ENCODE peak calls at places on chromosomes 1 and 21, in four cellular contexts. One of them, this sample, is unnamed.

GRCh38 chr1:116739371-116740007 is 14.7 kb upstream of the CD2 start:
- DNase-seq in foreskin keratinocyte: no peak
- DNase-seq in MCF 10A: no peak
- DNase-seq in fibroblast of lung: no peak
- DNase-seq in this sample: no peak

GRCh38 chr1:116161877-116162390 is 50.7 kb downstream of the MAB21L3 start:
- DNase-seq in foreskin keratinocyte: no peak
- DNase-seq in MCF 10A: no peak
- DNase-seq in fibroblast of lung: no peak
- DNase-seq in this sample: no peak

GRCh38 chr1:27724961-27725373 is 794 bp upstream of the FAM76A start:
- DNase-seq in foreskin keratinocyte: no peak
- DNase-seq in MCF 10A: peak
- DNase-seq in fibroblast of lung: peak
- DNase-seq in this sample: peak

GRCh38 chr1:183243190-183244065 is 57.4 kb downstream of the LAMC2 start:
- DNase-seq in foreskin keratinocyte: no peak
- DNase-seq in MCF 10A: peak
- DNase-seq in fibroblast of lung: no peak
- DNase-seq in this sample: no peak

GRCh38 chr21:15638856-15639549 is 90.8 kb upstream of the USP25 start:
- DNase-seq in foreskin keratinocyte: no peak
- DNase-seq in MCF 10A: peak
- DNase-seq in fibroblast of lung: peak
- DNase-seq in this sample: no peak

GRCh38 chr21:15224346-15225086 is 159.7 kb upstream of the NRIP1 start:
- DNase-seq in foreskin keratinocyte: peak
- DNase-seq in MCF 10A: peak
- DNase-seq in fibroblast of lung: peak
- DNase-seq in this sample: no peak

GRCh38 chr1:99606306-99606705 is 39.6 kb upstream of the PALMD start:
- DNase-seq in foreskin keratinocyte: no peak
- DNase-seq in MCF 10A: no peak
- DNase-seq in fibroblast of lung: no peak
- DNase-seq in this sample: no peak

GRCh38 chr1:3105167-3105863 is 36.3 kb downstream of the PRDM16 start:
- DNase-seq in foreskin keratinocyte: no peak
- DNase-seq in MCF 10A: no peak
- DNase-seq in fibroblast of lung: peak
- DNase-seq in this sample: peak

GRCh38 chr1:188489336-188490112 is 1660.8 kb downstream of the PLA2G4A start:
- DNase-seq in foreskin keratinocyte: no peak
- DNase-seq in MCF 10A: peak
- DNase-seq in fibroblast of lung: peak
- DNase-seq in this sample: no peak

GRCh38 chr1:218350909-218351616 is 5.9 kb downstream of the TGFB2 start:
- DNase-seq in foreskin keratinocyte: no peak
- DNase-seq in MCF 10A: no peak
- DNase-seq in fibroblast of lung: peak
- DNase-seq in this sample: no peak

GRCh38 chr1:209012443-209013196 is 570.9 kb upstream of the CAMK1G start:
- DNase-seq in foreskin keratinocyte: no peak
- DNase-seq in MCF 10A: no peak
- DNase-seq in fibroblast of lung: no peak
- DNase-seq in this sample: no peak

GRCh38 chr1:174812656-174813055 is 187.1 kb upstream of the CACYBP start:
- DNase-seq in foreskin keratinocyte: no peak
- DNase-seq in MCF 10A: no peak
- DNase-seq in fibroblast of lung: no peak
- DNase-seq in this sample: no peak

GRCh38 chr1:199979071-199979470 is 48.4 kb upstream of the NR5A2 start:
- DNase-seq in foreskin keratinocyte: no peak
- DNase-seq in MCF 10A: no peak
- DNase-seq in fibroblast of lung: no peak
- DNase-seq in this sample: no peak

GRCh38 chr1:29121951-29122661 is 1.6 kb downstream of the TMEM200B start:
- DNase-seq in foreskin keratinocyte: no peak
- DNase-seq in MCF 10A: no peak
- DNase-seq in fibroblast of lung: peak
- DNase-seq in this sample: peak

GRCh38 chr1:225479341-225479740 is 51.5 kb upstream of the LBR start:
- DNase-seq in foreskin keratinocyte: no peak
- DNase-seq in MCF 10A: no peak
- DNase-seq in fibroblast of lung: no peak
- DNase-seq in this sample: no peak

GRCh38 chr1:66599899-66600737 is 66.2 kb downstream of the SGIP1 start:
- DNase-seq in foreskin keratinocyte: no peak
- DNase-seq in MCF 10A: no peak
- DNase-seq in fibroblast of lung: no peak
- DNase-seq in this sample: no peak

GRCh38 chr1:206467915-206468314 is 2.4 kb upstream of the IKBKE start:
- DNase-seq in foreskin keratinocyte: no peak
- DNase-seq in MCF 10A: peak
- DNase-seq in fibroblast of lung: no peak
- DNase-seq in this sample: no peak

GRCh38 chr1:179709841-179710329 is 33.2 kb upstream of the FAM163A start:
- DNase-seq in foreskin keratinocyte: no peak
- DNase-seq in MCF 10A: no peak
- DNase-seq in fibroblast of lung: peak
- DNase-seq in this sample: no peak

GRCh38 chr1:48200166-48200900 is 22.2 kb upstream of the SLC5A9 start:
- DNase-seq in foreskin keratinocyte: no peak
- DNase-seq in MCF 10A: no peak
- DNase-seq in fibroblast of lung: peak
- DNase-seq in this sample: no peak

GRCh38 chr1:217919683-217920502 is 288.7 kb downstream of the SPATA17 start:
- DNase-seq in foreskin keratinocyte: no peak
- DNase-seq in MCF 10A: no peak
- DNase-seq in fibroblast of lung: peak
- DNase-seq in this sample: no peak

GRCh38 chr1:54331091-54331772 is 75.0 kb downstream of the SSBP3 start:
- DNase-seq in foreskin keratinocyte: no peak
- DNase-seq in MCF 10A: no peak
- DNase-seq in fibroblast of lung: peak
- DNase-seq in this sample: no peak

GRCh38 chr1:109927908-109928307 is 17.3 kb downstream of the CSF1 start:
- DNase-seq in foreskin keratinocyte: no peak
- DNase-seq in MCF 10A: peak
- DNase-seq in fibroblast of lung: peak
- DNase-seq in this sample: no peak

GRCh38 chr1:237199026-237199425 is 157.0 kb downstream of the RYR2 start:
- DNase-seq in foreskin keratinocyte: no peak
- DNase-seq in MCF 10A: peak
- DNase-seq in fibroblast of lung: no peak
- DNase-seq in this sample: no peak

GRCh38 chr1:52976183-52977035 is 49.3 kb downstream of the SCP2 start:
- DNase-seq in foreskin keratinocyte: no peak
- DNase-seq in MCF 10A: no peak
- DNase-seq in fibroblast of lung: peak
- DNase-seq in this sample: no peak

GRCh38 chr21:33789697-33790096 is 125.9 kb downstream of the ATP5PO start:
- DNase-seq in foreskin keratinocyte: no peak
- DNase-seq in MCF 10A: peak
- DNase-seq in fibroblast of lung: peak
- DNase-seq in this sample: no peak

GRCh38 chr21:45393833-45394638 is 10.9 kb upstream of the COL18A1 start:
- DNase-seq in foreskin keratinocyte: no peak
- DNase-seq in MCF 10A: no peak
- DNase-seq in fibroblast of lung: no peak
- DNase-seq in this sample: peak

GRCh38 chr1:226628624-226629155 is 80.1 kb downstream of the STUM start:
- DNase-seq in foreskin keratinocyte: no peak
- DNase-seq in MCF 10A: no peak
- DNase-seq in fibroblast of lung: no peak
- DNase-seq in this sample: no peak

GRCh38 chr1:76377247-76377646 is 302.7 kb downstream of the ST6GALNAC3 start:
- DNase-seq in foreskin keratinocyte: no peak
- DNase-seq in MCF 10A: no peak
- DNase-seq in fibroblast of lung: no peak
- DNase-seq in this sample: no peak

GRCh38 chr1:159991513-159991912 is 37.5 kb upstream of the SLAMF9 start:
- DNase-seq in foreskin keratinocyte: no peak
- DNase-seq in MCF 10A: peak
- DNase-seq in fibroblast of lung: no peak
- DNase-seq in this sample: no peak

GRCh38 chr1:20728371-20729154 is 3.9 kb downstream of the SH2D5 start:
- DNase-seq in foreskin keratinocyte: no peak
- DNase-seq in MCF 10A: no peak
- DNase-seq in fibroblast of lung: no peak
- DNase-seq in this sample: no peak

GRCh38 chr1:77407738-77408375 is 126.0 kb downstream of the AK5 start:
- DNase-seq in foreskin keratinocyte: no peak
- DNase-seq in MCF 10A: no peak
- DNase-seq in fibroblast of lung: peak
- DNase-seq in this sample: no peak

GRCh38 chr1:116817582-116818064 is 63.4 kb downstream of the CD2 start:
- DNase-seq in foreskin keratinocyte: peak
- DNase-seq in MCF 10A: peak
- DNase-seq in fibroblast of lung: peak
- DNase-seq in this sample: peak

GRCh38 chr1:20199410-20199809 is 13.1 kb upstream of the PLA2G2C start:
- DNase-seq in foreskin keratinocyte: no peak
- DNase-seq in MCF 10A: peak
- DNase-seq in fibroblast of lung: no peak
- DNase-seq in this sample: no peak

GRCh38 chr1:50419192-50419906 is 3.9 kb downstream of the DMRTA2 start:
- DNase-seq in foreskin keratinocyte: no peak
- DNase-seq in MCF 10A: no peak
- DNase-seq in fibroblast of lung: no peak
- DNase-seq in this sample: peak
- TF ChIP-seq CTCF in foreskin keratinocyte: no peak
- TF ChIP-seq CTCF in MCF 10A: no peak
- TF ChIP-seq CTCF in fibroblast of lung: no peak
- TF ChIP-seq CTCF in this sample: peak

GRCh38 chr1:1599030-1599916 is 662 bp downstream of the FNDC10 start:
- DNase-seq in foreskin keratinocyte: no peak
- DNase-seq in MCF 10A: no peak
- DNase-seq in fibroblast of lung: peak
- DNase-seq in this sample: peak
- TF ChIP-seq CTCF in foreskin keratinocyte: peak
- TF ChIP-seq CTCF in MCF 10A: no peak
- TF ChIP-seq CTCF in fibroblast of lung: no peak
- TF ChIP-seq CTCF in this sample: peak

DNA sequence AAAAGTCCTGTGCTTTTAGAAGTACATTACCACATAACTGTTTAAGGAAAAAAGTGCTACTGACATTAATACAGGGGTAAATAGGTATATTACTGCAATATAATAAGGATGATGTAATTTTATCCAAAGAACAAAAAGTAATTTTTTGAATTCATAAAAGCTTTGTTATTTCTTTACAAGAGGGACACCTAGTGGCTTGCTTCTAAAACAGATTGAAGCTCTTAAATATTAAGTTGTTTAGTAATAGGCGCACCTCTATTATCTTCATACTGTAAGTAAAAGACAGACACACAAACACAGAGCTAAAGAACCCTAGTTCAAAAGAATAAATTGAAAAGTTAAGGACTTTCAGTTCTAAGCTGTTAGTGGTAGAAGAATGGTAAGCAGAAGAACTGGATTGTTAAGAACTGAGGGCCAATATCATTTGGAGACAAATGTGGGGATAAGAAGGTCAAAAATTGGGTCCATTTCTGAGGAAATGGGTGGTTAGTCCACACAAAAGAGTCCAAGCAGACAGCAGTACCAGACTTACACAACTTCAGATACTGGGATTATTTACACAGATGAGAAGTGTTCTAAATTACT is 15.4 kb downstream of the ZNHIT6 start:
- DNase-seq in foreskin keratinocyte: no peak
- DNase-seq in MCF 10A: peak
- DNase-seq in fibroblast of lung: peak
- DNase-seq in this sample: no peak
- TF ChIP-seq CTCF in foreskin keratinocyte: peak
- TF ChIP-seq CTCF in MCF 10A: peak
- TF ChIP-seq CTCF in fibroblast of lung: peak
- TF ChIP-seq CTCF in this sample: no peak

DNA sequence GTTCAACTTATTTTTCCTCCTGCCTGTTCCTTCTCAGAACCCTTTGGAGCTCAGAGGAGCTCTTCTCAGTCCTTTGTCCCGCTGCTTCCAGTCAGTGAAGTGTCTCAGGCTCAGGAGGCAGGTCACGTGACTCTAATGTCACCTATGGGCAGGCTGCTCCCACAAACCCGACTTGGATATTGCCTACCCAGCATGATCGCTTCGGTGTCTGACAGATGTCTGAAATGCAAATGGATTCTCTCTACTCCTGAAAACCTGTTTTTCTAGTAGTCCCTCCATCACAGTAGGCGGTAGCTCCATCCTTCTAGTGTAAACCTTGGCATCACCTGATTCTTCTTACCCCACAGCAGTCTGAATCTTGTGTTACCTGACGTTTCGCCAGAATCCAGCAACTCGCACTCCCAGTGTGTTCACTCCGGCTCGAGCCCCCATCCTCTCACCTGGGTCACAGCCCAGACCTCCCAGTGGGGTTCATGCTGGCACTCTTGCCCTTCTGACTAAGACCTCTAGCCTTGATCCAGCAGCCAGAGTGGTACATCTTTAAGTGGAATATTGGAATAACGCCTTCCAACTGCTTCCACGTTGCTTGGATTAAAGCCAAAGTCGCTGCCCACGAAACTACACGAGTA is 5.4 kb downstream of the PADI6 start:
- DNase-seq in foreskin keratinocyte: no peak
- DNase-seq in MCF 10A: no peak
- DNase-seq in fibroblast of lung: no peak
- DNase-seq in this sample: no peak
- TF ChIP-seq CTCF in foreskin keratinocyte: no peak
- TF ChIP-seq CTCF in MCF 10A: no peak
- TF ChIP-seq CTCF in fibroblast of lung: no peak
- TF ChIP-seq CTCF in this sample: no peak

GRCh38 chr1:95467036-95467435 is 233.0 kb downstream of the RWDD3 start:
- DNase-seq in foreskin keratinocyte: no peak
- DNase-seq in MCF 10A: no peak
- DNase-seq in fibroblast of lung: no peak
- DNase-seq in this sample: no peak
- TF ChIP-seq CTCF in foreskin keratinocyte: peak
- TF ChIP-seq CTCF in MCF 10A: no peak
- TF ChIP-seq CTCF in fibroblast of lung: no peak
- TF ChIP-seq CTCF in this sample: no peak

This sample was measured in glutamatergic neuron.